ENCODE peak calls at places on chromosomes 7 and 10, in ten cellular contexts. N, D, Z, I, Y, U, W, C, B and G are unnamed samples. For H3K4me1, the result is how much of the 10 kb centered on the place peaks cover.

GRCh38 chr10:121043124-121043849 is 192.1 kb downstream of the WDR11 start:
- DNase-seq in N (no peak), D (no peak), Z (no peak), I (no peak), Y (no peak), U (no peak), W (peak), C (peak), B (no peak), G (no peak)

GRCh38 chr10:66586073-66586472 is 339.8 kb upstream of the LRRTM3 start:
- DNase-seq in N (peak), D (no peak), Z (no peak), I (no peak), Y (no peak), U (no peak), W (peak), C (no peak), B (no peak), G (no peak)

GRCh38 chr10:27714349-27714748 is 31.3 kb downstream of the MKX start:
- DNase-seq in N (no peak), D (no peak), Z (no peak), I (no peak), Y (no peak), U (no peak), W (no peak), C (no peak), B (no peak), G (no peak)

GRCh38 chr10:89845541-89846275 is 144.3 kb downstream of the KIF20B start:
- DNase-seq in N (peak), D (no peak), Z (no peak), I (no peak), Y (no peak), U (no peak), W (no peak), C (no peak), B (no peak), G (no peak)

GRCh38 chr7:157671358-157672255 is 334.8 kb downstream of the DNAJB6 start:
- DNase-seq in N (no peak), D (no peak), Z (peak), I (no peak), Y (no peak), U (no peak), W (no peak), C (no peak), B (no peak), G (no peak)

GRCh38 chr7:139252451-139252850 is 21.4 kb downstream of the UBN2 start:
- DNase-seq in N (peak), D (no peak), Z (no peak), I (no peak), Y (no peak), U (peak), W (no peak), C (no peak), B (no peak), G (no peak)

GRCh38 chr7:47537716-47538640 is 43.9 kb downstream of the TNS3 start:
- DNase-seq in N (no peak), D (no peak), Z (no peak), I (no peak), Y (no peak), U (no peak), W (no peak), C (no peak), B (no peak), G (no peak)

GRCh38 chr7:106365252-106366005 is 80.6 kb upstream of the NAMPT start:
- DNase-seq in N (no peak), D (peak), Z (no peak), I (no peak), Y (no peak), U (no peak), W (no peak), C (no peak), B (no peak), G (no peak)

GRCh38 chr10:80382989-80383388 is 25.4 kb upstream of the PRXL2A start:
- DNase-seq in N (peak), D (no peak), Z (no peak), I (peak), Y (peak), U (peak), W (peak), C (peak), B (peak), G (no peak)

GRCh38 chr10:114754445-114755320 is 66.9 kb upstream of the FHIP2A start:
- DNase-seq in N (peak), D (no peak), Z (no peak), I (no peak), Y (peak), U (no peak), W (no peak), C (no peak), B (no peak), G (no peak)

GRCh38 chr7:157139142-157140117 is 704 bp downstream of the UBE3C start:
- DNase-seq in N (peak), D (peak), Z (peak), I (no peak), Y (no peak), U (peak), W (peak), C (peak), B (peak), G (peak)

GRCh38 chr10:124285587-124286527 is 132.9 kb downstream of the OAT start:
- DNase-seq in N (no peak), D (peak), Z (no peak), I (no peak), Y (no peak), U (no peak), W (no peak), C (peak), B (no peak), G (no peak)

GRCh38 chr10:18719811-18720210 is 60.6 kb downstream of the ARL5B start:
- DNase-seq in N (peak), D (no peak), Z (no peak), I (no peak), Y (no peak), U (no peak), W (no peak), C (no peak), B (no peak), G (no peak)

GRCh38 chr7:80942261-80943041 is 23.6 kb upstream of the SEMA3C start:
- DNase-seq in N (peak), D (peak), Z (no peak), I (peak), Y (peak), U (peak), W (peak), C (peak), B (peak), G (no peak)

DNA sequence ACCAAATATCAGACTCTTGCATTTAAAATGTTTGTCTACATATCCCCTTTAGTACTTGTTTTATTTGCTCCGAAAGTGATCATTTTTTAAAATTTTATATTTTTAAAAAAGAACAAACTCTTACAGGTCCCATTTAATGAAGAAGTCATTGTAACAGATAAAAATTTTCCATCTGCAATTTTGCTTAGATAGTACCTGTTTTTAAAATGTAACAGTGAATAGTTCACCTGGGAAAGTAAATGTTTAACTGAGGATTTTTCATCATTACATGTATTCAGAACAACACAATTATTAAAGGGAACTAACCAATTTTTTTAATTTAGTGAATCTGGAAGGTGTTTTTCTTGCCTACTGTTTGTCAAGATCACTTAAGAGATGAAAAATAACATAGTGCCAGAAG is 1099.5 kb upstream of the PHF14 start:
- DNase-seq in N (no peak), D (no peak), Z (no peak), I (no peak), Y (no peak), U (no peak), W (no peak), C (no peak), B (no peak), G (no peak)
- H3K4me1 ChIP-seq in N (under half), D (under half), Z (under half), I (under half), Y (under half), U (under half), W (under half), C (under half), B (under half), G (under half)

GRCh38 chr7:121084748-121085336 is 96.3 kb downstream of the CPED1 start:
- DNase-seq in N (peak), D (no peak), Z (no peak), I (peak), Y (no peak), U (no peak), W (no peak), C (no peak), B (no peak), G (no peak)
- TF ChIP-seq POLR2A in N (peak), D (no peak), Z (no peak), I (no peak), Y (no peak), U (no peak), W (no peak), C (no peak), B (no peak), G (no peak)

GRCh38 chr7:69757528-69757927 is 159.3 kb downstream of the AUTS2 start:
- DNase-seq in N (no peak), D (no peak), Z (no peak), I (no peak), Y (no peak), U (no peak), W (no peak), C (no peak), B (no peak), G (no peak)
- H3K4me3 ChIP-seq in N (no peak), D (no peak), Z (no peak), I (no peak), Y (no peak), U (no peak), W (no peak), C (no peak), B (no peak), G (no peak)

GRCh38 chr10:79165068-79165467 is 96.3 kb downstream of the ZMIZ1 start:
- DNase-seq in N (no peak), D (no peak), Z (no peak), I (no peak), Y (no peak), U (no peak), W (no peak), C (no peak), B (no peak), G (no peak)

GRCh38 chr10:79162861-79163662 is 94.3 kb downstream of the ZMIZ1 start:
- DNase-seq in N (peak), D (no peak), Z (no peak), I (no peak), Y (no peak), U (peak), W (peak), C (peak), B (no peak), G (no peak)

GRCh38 chr10:79164075-79164474 is 95.3 kb downstream of the ZMIZ1 start:
- DNase-seq in N (no peak), D (no peak), Z (no peak), I (no peak), Y (no peak), U (no peak), W (no peak), C (no peak), B (no peak), G (no peak)

GRCh38 chr10:79162022-79162421 is 93.3 kb downstream of the ZMIZ1 start:
- DNase-seq in N (no peak), D (no peak), Z (no peak), I (no peak), Y (no peak), U (no peak), W (no peak), C (no peak), B (no peak), G (no peak)

GRCh38 chr10:79163663-79163970 is 94.9 kb downstream of the ZMIZ1 start:
- DNase-seq in N (no peak), D (no peak), Z (no peak), I (no peak), Y (no peak), U (no peak), W (no peak), C (no peak), B (no peak), G (no peak)
- H3K4me1 ChIP-seq in N (half or more), D (under half), Z (half or more), I (under half), Y (under half), U (half or more), W (under half), C (under half), B (under half), G (under half)

DNA sequence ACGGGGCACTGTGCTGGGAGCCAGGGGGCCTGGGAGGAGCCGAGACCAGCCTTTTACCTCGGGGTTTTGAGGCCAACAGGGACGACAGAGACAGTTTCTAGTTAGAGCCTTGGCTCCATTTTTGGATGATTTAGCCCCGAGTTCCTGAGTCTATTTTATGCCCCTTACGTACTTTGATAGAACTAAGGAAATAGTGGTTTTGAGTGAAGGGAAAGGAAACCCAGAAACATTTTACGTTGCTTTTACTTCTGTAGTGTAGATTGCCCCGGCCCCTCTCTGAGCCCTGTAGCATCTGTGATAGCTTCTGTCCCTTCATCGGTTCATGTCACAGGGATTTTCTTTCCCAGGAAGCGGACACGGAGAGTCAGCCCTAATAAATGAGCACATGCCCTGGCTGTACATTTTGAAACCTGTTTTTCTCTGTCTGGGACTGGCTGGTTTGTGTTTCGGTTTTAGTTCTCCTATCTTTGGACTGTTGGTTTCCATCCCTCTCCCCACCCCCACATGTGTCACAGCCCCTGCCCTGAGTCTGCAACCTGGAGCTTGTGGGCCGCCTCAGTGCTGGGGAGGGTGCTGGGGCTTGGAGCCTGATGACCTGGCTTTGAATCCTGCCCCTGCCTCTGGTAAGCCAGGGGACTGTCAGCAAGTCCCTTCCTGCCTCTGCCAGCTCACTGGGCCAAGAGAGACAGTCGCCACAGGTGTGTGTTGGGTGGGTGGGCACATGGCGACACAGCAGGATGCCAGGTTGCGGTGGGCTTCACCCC is 6.9 kb upstream of the ORAI2 start:
- DNase-seq in N (no peak), D (peak), Z (no peak), I (no peak), Y (no peak), U (no peak), W (no peak), C (no peak), B (no peak), G (no peak)
- TF ChIP-seq POLR2A in N (no peak), D (no peak), Z (no peak), I (no peak), Y (no peak), U (no peak), W (no peak), C (no peak), B (no peak), G (no peak)